ENCODE peak calls at places on chromosomes 3 and 15, in six cellular contexts. One of them, this sample, is unnamed. For H3K36me3, the result is how much of the 10 kb centered on the place peaks cover.

GRCh38 chr15:58057559-58057958 is 8.0 kb downstream of the ALDH1A2 start:
- DNase-seq in transverse colon: no peak
- DNase-seq in suprapubic skin: no peak
- DNase-seq in sigmoid colon: no peak
- DNase-seq in H1: no peak
- DNase-seq in ovary: no peak
- DNase-seq in this sample: no peak

GRCh38 chr15:92708635-92709034 is 53.1 kb upstream of the FAM174B start:
- DNase-seq in H1: no peak
- DNase-seq in transverse colon: no peak
- DNase-seq in sigmoid colon: no peak
- DNase-seq in ovary: no peak
- DNase-seq in suprapubic skin: no peak
- DNase-seq in this sample: no peak

GRCh38 chr3:95715137-95715536 is 1099.3 kb upstream of the EPHA6 start:
- DNase-seq in sigmoid colon: no peak
- DNase-seq in ovary: no peak
- DNase-seq in suprapubic skin: no peak
- DNase-seq in transverse colon: no peak
- DNase-seq in H1: no peak
- DNase-seq in this sample: no peak

GRCh38 chr15:28013480-28013879 is 85.6 kb downstream of the OCA2 start:
- DNase-seq in transverse colon: no peak
- DNase-seq in H1: no peak
- DNase-seq in sigmoid colon: no peak
- DNase-seq in suprapubic skin: no peak
- DNase-seq in ovary: no peak
- DNase-seq in this sample: no peak

GRCh38 chr3:108602249-108602934 is 12.9 kb downstream of the DZIP3 start:
- DNase-seq in sigmoid colon: no peak
- DNase-seq in H1: no peak
- DNase-seq in suprapubic skin: no peak
- DNase-seq in ovary: no peak
- DNase-seq in transverse colon: no peak
- DNase-seq in this sample: no peak

GRCh38 chr3:196166741-196167140 is 44.5 kb downstream of the ZDHHC19 start:
- DNase-seq in transverse colon: no peak
- DNase-seq in suprapubic skin: no peak
- DNase-seq in H1: no peak
- DNase-seq in ovary: no peak
- DNase-seq in sigmoid colon: no peak
- DNase-seq in this sample: no peak

GRCh38 chr15:50209804-50210203 is 27.8 kb downstream of the SLC27A2 start:
- DNase-seq in sigmoid colon: no peak
- DNase-seq in suprapubic skin: no peak
- DNase-seq in transverse colon: no peak
- DNase-seq in H1: no peak
- DNase-seq in ovary: no peak
- DNase-seq in this sample: no peak

GRCh38 chr15:39202641-39203040 is 378.2 kb upstream of the THBS1 start:
- DNase-seq in transverse colon: no peak
- DNase-seq in suprapubic skin: no peak
- DNase-seq in ovary: no peak
- DNase-seq in sigmoid colon: no peak
- DNase-seq in H1: no peak
- DNase-seq in this sample: no peak

GRCh38 chr15:98903377-98904018 is 104.1 kb downstream of the PGPEP1L start:
- DNase-seq in transverse colon: no peak
- DNase-seq in ovary: no peak
- DNase-seq in sigmoid colon: no peak
- DNase-seq in suprapubic skin: no peak
- DNase-seq in H1: no peak
- DNase-seq in this sample: no peak

GRCh38 chr3:13507791-13508339 is 27.8 kb downstream of the HDAC11 start:
- DNase-seq in suprapubic skin: no peak
- DNase-seq in sigmoid colon: no peak
- DNase-seq in ovary: peak
- DNase-seq in transverse colon: no peak
- DNase-seq in H1: no peak
- DNase-seq in this sample: no peak

GRCh38 chr3:151159806-151160205 is 43.2 kb downstream of the GPR171 start:
- DNase-seq in ovary: no peak
- DNase-seq in transverse colon: no peak
- DNase-seq in suprapubic skin: no peak
- DNase-seq in sigmoid colon: no peak
- DNase-seq in H1: no peak
- DNase-seq in this sample: no peak

GRCh38 chr15:54149115-54149531 is 170.9 kb downstream of the UNC13C start:
- DNase-seq in transverse colon: no peak
- DNase-seq in ovary: no peak
- DNase-seq in H1: no peak
- DNase-seq in sigmoid colon: no peak
- DNase-seq in suprapubic skin: no peak
- DNase-seq in this sample: no peak

GRCh38 chr3:187788984-187789857 is 44.0 kb upstream of the BCL6 start:
- DNase-seq in sigmoid colon: no peak
- DNase-seq in ovary: no peak
- DNase-seq in suprapubic skin: no peak
- DNase-seq in H1: no peak
- DNase-seq in transverse colon: no peak
- DNase-seq in this sample: no peak

GRCh38 chr15:63060699-63061098 is 18.2 kb downstream of the TPM1 start:
- DNase-seq in H1: no peak
- DNase-seq in suprapubic skin: no peak
- DNase-seq in transverse colon: no peak
- DNase-seq in sigmoid colon: no peak
- DNase-seq in ovary: no peak
- DNase-seq in this sample: no peak

GRCh38 chr15:59917504-59918157 is 86.5 kb upstream of the FOXB1 start:
- DNase-seq in suprapubic skin: peak
- DNase-seq in transverse colon: peak
- DNase-seq in sigmoid colon: no peak
- DNase-seq in ovary: no peak
- DNase-seq in H1: peak
- DNase-seq in this sample: peak

GRCh38 chr3:16305121-16305541 is 40.1 kb downstream of the OXNAD1 start:
- DNase-seq in transverse colon: no peak
- DNase-seq in suprapubic skin: no peak
- DNase-seq in ovary: no peak
- DNase-seq in sigmoid colon: no peak
- DNase-seq in H1: no peak
- DNase-seq in this sample: no peak

GRCh38 chr15:44811347-44811746 is 75.0 kb downstream of the TRIM69 start:
- DNase-seq in ovary: no peak
- DNase-seq in sigmoid colon: no peak
- DNase-seq in H1: no peak
- DNase-seq in suprapubic skin: no peak
- DNase-seq in transverse colon: peak
- DNase-seq in this sample: no peak

GRCh38 chr15:87394676-87395075 is 861.9 kb downstream of the NTRK3 start:
- DNase-seq in transverse colon: no peak
- DNase-seq in ovary: no peak
- DNase-seq in sigmoid colon: no peak
- DNase-seq in suprapubic skin: no peak
- DNase-seq in H1: no peak
- DNase-seq in this sample: no peak

GRCh38 chr3:120093119-120093922 is 926 bp downstream of the GSK3B start:
- DNase-seq in ovary: peak
- DNase-seq in suprapubic skin: no peak
- DNase-seq in H1: no peak
- DNase-seq in sigmoid colon: no peak
- DNase-seq in transverse colon: peak
- DNase-seq in this sample: no peak

GRCh38 chr3:169348981-169349942 is 314.2 kb downstream of the MECOM start:
- DNase-seq in H1: no peak
- DNase-seq in transverse colon: no peak
- DNase-seq in suprapubic skin: no peak
- DNase-seq in ovary: no peak
- DNase-seq in sigmoid colon: no peak
- DNase-seq in this sample: no peak

GRCh38 chr3:18812316-18812715 is 336.0 kb upstream of the KCNH8 start:
- DNase-seq in sigmoid colon: no peak
- DNase-seq in ovary: no peak
- DNase-seq in H1: no peak
- DNase-seq in transverse colon: no peak
- DNase-seq in suprapubic skin: no peak
- DNase-seq in this sample: no peak

GRCh38 chr15:82730022-82730530 is 20.4 kb upstream of the AP3B2 start:
- DNase-seq in suprapubic skin: no peak
- DNase-seq in transverse colon: no peak
- DNase-seq in sigmoid colon: no peak
- DNase-seq in ovary: no peak
- DNase-seq in H1: no peak
- DNase-seq in this sample: no peak

GRCh38 chr3:36796896-36797295 is 32.5 kb upstream of the DCLK3 start:
- DNase-seq in ovary: no peak
- DNase-seq in sigmoid colon: no peak
- DNase-seq in transverse colon: no peak
- DNase-seq in H1: no peak
- DNase-seq in suprapubic skin: no peak
- DNase-seq in this sample: no peak

GRCh38 chr3:73431136-73431933 is 193.4 kb downstream of the PDZRN3 start:
- DNase-seq in suprapubic skin: no peak
- DNase-seq in H1: no peak
- DNase-seq in transverse colon: no peak
- DNase-seq in ovary: no peak
- DNase-seq in sigmoid colon: no peak
- DNase-seq in this sample: no peak

GRCh38 chr15:71526061-71526460 is 284.3 kb upstream of the NR2E3 start:
- DNase-seq in suprapubic skin: no peak
- DNase-seq in sigmoid colon: no peak
- DNase-seq in transverse colon: no peak
- DNase-seq in ovary: no peak
- DNase-seq in H1: no peak
- DNase-seq in this sample: no peak

GRCh38 chr3:120926146-120926545 is 18.1 kb downstream of the STXBP5L start:
- DNase-seq in H1: no peak
- DNase-seq in sigmoid colon: no peak
- DNase-seq in ovary: no peak
- DNase-seq in suprapubic skin: no peak
- DNase-seq in transverse colon: no peak
- DNase-seq in this sample: no peak

GRCh38 chr15:82197734-82198594 is 64.6 kb downstream of the EFL1 start:
- DNase-seq in H1: peak
- DNase-seq in suprapubic skin: no peak
- DNase-seq in ovary: peak
- DNase-seq in sigmoid colon: peak
- DNase-seq in transverse colon: peak
- DNase-seq in this sample: peak

GRCh38 chr3:106034313-106034712 is 165.5 kb upstream of the CBLB start:
- DNase-seq in ovary: no peak
- DNase-seq in transverse colon: no peak
- DNase-seq in suprapubic skin: no peak
- DNase-seq in H1: no peak
- DNase-seq in sigmoid colon: no peak
- DNase-seq in this sample: no peak

GRCh38 chr3:195900426-195901355 is 7.7 kb downstream of the TNK2 start:
- DNase-seq in ovary: no peak
- DNase-seq in sigmoid colon: peak
- DNase-seq in H1: no peak
- DNase-seq in transverse colon: peak
- DNase-seq in suprapubic skin: no peak
- DNase-seq in this sample: peak

DNA sequence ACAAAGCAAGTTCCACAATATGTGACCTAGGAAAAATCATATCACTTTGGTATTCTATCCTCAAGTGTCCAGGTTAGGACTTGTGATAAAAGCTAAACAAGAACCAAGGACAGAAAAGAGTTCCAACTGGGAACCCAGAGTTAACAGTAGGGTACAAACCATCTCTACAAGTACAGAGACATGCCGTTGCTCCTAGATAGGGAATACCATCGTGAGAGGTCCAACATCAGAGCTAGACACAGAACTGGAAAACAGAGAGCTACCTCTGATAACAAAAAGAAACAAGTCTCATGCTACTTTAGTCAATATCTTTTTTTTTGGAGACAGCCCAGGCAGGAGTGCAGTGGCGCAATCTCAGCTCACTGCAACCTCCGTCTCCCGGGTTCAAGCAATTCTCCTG is 37.8 kb downstream of the SMARCC1 start:
- DNase-seq in transverse colon: no peak
- DNase-seq in H1: no peak
- DNase-seq in sigmoid colon: no peak
- DNase-seq in ovary: no peak
- DNase-seq in suprapubic skin: no peak
- DNase-seq in this sample: no peak
- H3K36me3 ChIP-seq in transverse colon: under half
- H3K36me3 ChIP-seq in H1: under half
- H3K36me3 ChIP-seq in sigmoid colon: under half
- H3K36me3 ChIP-seq in ovary: under half
- H3K36me3 ChIP-seq in suprapubic skin: under half
- H3K36me3 ChIP-seq in this sample: under half

GRCh38 chr3:49428697-49429100 is 425 bp downstream of the NICN1 start:
- DNase-seq in H1: no peak
- DNase-seq in transverse colon: no peak
- DNase-seq in ovary: no peak
- DNase-seq in sigmoid colon: no peak
- DNase-seq in suprapubic skin: no peak
- DNase-seq in this sample: no peak
- TF ChIP-seq CTCF in H1: no peak
- TF ChIP-seq CTCF in transverse colon: no peak
- TF ChIP-seq CTCF in ovary: no peak
- TF ChIP-seq CTCF in sigmoid colon: no peak
- TF ChIP-seq CTCF in suprapubic skin: no peak
- TF ChIP-seq CTCF in this sample: no peak

GRCh38 chr15:80556694-80557367 is 138.3 kb upstream of the ABHD17C start:
- DNase-seq in H1: peak
- DNase-seq in ovary: no peak
- DNase-seq in suprapubic skin: no peak
- DNase-seq in transverse colon: no peak
- DNase-seq in sigmoid colon: no peak
- DNase-seq in this sample: no peak
- TF ChIP-seq EP300 in H1: no peak
- TF ChIP-seq EP300 in ovary: no peak
- TF ChIP-seq EP300 in suprapubic skin: no peak
- TF ChIP-seq EP300 in transverse colon: no peak
- TF ChIP-seq EP300 in sigmoid colon: no peak
- TF ChIP-seq EP300 in this sample: no peak

GRCh38 chr3:39103791-39104552 is 3.5 kb downstream of the GORASP1 start:
- DNase-seq in sigmoid colon: no peak
- DNase-seq in H1: peak
- DNase-seq in ovary: no peak
- DNase-seq in suprapubic skin: no peak
- DNase-seq in transverse colon: no peak
- DNase-seq in this sample: no peak

GRCh38 chr3:39106281-39107055 is 959 bp downstream of the GORASP1 start:
- DNase-seq in suprapubic skin: no peak
- DNase-seq in H1: no peak
- DNase-seq in ovary: no peak
- DNase-seq in sigmoid colon: no peak
- DNase-seq in transverse colon: no peak
- DNase-seq in this sample: no peak

GRCh38 chr3:39104961-39105686 is 2.3 kb downstream of the GORASP1 start:
- DNase-seq in ovary: no peak
- DNase-seq in suprapubic skin: no peak
- DNase-seq in transverse colon: no peak
- DNase-seq in H1: no peak
- DNase-seq in sigmoid colon: no peak
- DNase-seq in this sample: no peak

GRCh38 chr3:39107056-39107873 is at the start of the genes GORASP1 and TTC21A:
- DNase-seq in sigmoid colon: peak
- DNase-seq in suprapubic skin: peak
- DNase-seq in transverse colon: peak
- DNase-seq in ovary: peak
- DNase-seq in H1: peak
- DNase-seq in this sample: peak

GRCh38 chr3:39105687-39106063 is 1.8 kb downstream of the GORASP1 start:
- DNase-seq in transverse colon: no peak
- DNase-seq in suprapubic skin: no peak
- DNase-seq in sigmoid colon: no peak
- DNase-seq in H1: no peak
- DNase-seq in ovary: no peak
- DNase-seq in this sample: no peak
- H3K36me3 ChIP-seq in transverse colon: under half
- H3K36me3 ChIP-seq in suprapubic skin: under half
- H3K36me3 ChIP-seq in sigmoid colon: under half
- H3K36me3 ChIP-seq in H1: under half
- H3K36me3 ChIP-seq in ovary: under half
- H3K36me3 ChIP-seq in this sample: under half